ENCODE peak calls at places on chromosomes 2 and 18, in seven cellular contexts. V, O, G, K, I, Q and Z are unnamed samples.

GRCh38 chr2:167924556-167924955 is 322.8 kb downstream of the STK39 start:
- DNase-seq in V (no peak), O (no peak), G (no peak), K (no peak), I (no peak), Q (no peak), Z (no peak)

GRCh38 chr2:31213883-31214637 is 3.3 kb downstream of the CAPN14 start:
- DNase-seq in V (no peak), O (no peak), G (no peak), K (no peak), I (no peak), Q (no peak), Z (no peak)

GRCh38 chr2:205527801-205528200 is 154.5 kb upstream of the NRP2 start:
- DNase-seq in V (no peak), O (peak; percentile 54), G (no peak), K (no peak), I (no peak), Q (no peak), Z (no peak)

GRCh38 chr2:165573534-165574461 is 104.3 kb downstream of the CSRNP3 start:
- DNase-seq in V (no peak), O (no peak), G (no peak), K (peak; percentile 49), I (no peak), Q (peak; percentile 46), Z (no peak)

GRCh38 chr2:112691761-112692370 is 29.0 kb upstream of the NT5DC4 start:
- DNase-seq in V (peak; percentile 43), O (peak; percentile 38), G (no peak), K (no peak), I (no peak), Q (no peak), Z (no peak)

GRCh38 chr18:11665587-11665986 is 23.5 kb upstream of the GNAL start:
- DNase-seq in V (peak; percentile 32), O (no peak), G (no peak), K (no peak), I (no peak), Q (peak; percentile 13), Z (no peak)

GRCh38 chr2:150473767-150474166 is 13.7 kb downstream of the RND3 start:
- DNase-seq in V (no peak), O (peak; percentile 38), G (no peak), K (no peak), I (no peak), Q (no peak), Z (no peak)

GRCh38 chr18:59719533-59720325 is 22.5 kb upstream of the CCBE1 start:
- DNase-seq in V (no peak), O (peak; percentile 93), G (no peak), K (no peak), I (no peak), Q (no peak), Z (no peak)

GRCh38 chr2:25146896-25147295 is 21.5 kb downstream of the POMC start:
- DNase-seq in V (no peak), O (no peak), G (no peak), K (no peak), I (no peak), Q (no peak), Z (no peak)

GRCh38 chr2:181252248-181253148 is 204.7 kb upstream of the ITGA4 start:
- DNase-seq in V (no peak), O (peak; percentile 47), G (no peak), K (no peak), I (no peak), Q (no peak), Z (no peak)

GRCh38 chr18:74951165-74951760 is 257.7 kb downstream of the PTGR3 start:
- DNase-seq in V (no peak), O (peak; percentile 95), G (no peak), K (no peak), I (peak; percentile 28), Q (peak; percentile 76), Z (no peak)

GRCh38 chr2:144524190-144524957 is 4.5 kb upstream of the ZEB2 start:
- DNase-seq in V (peak; percentile 93), O (peak; percentile 67), G (peak; percentile 35), K (peak; percentile 72), I (no peak), Q (no peak), Z (no peak)

GRCh38 chr18:32777049-32777448 is 4.2 kb upstream of the KLHL14 start:
- DNase-seq in V (no peak), O (peak; percentile 22), G (no peak), K (no peak), I (no peak), Q (no peak), Z (no peak)

GRCh38 chr2:31003717-31004116 is 134.5 kb downstream of the GALNT14 start:
- DNase-seq in V (no peak), O (peak; percentile 37), G (no peak), K (no peak), I (no peak), Q (no peak), Z (no peak)

GRCh38 chr2:79529636-79530035 is 16.8 kb downstream of the CTNNA2 start:
- DNase-seq in V (no peak), O (no peak), G (no peak), K (no peak), I (no peak), Q (no peak), Z (no peak)

GRCh38 chr2:121071058-121071504 is 213.9 kb downstream of the TFCP2L1 start:
- DNase-seq in V (peak; percentile 95), O (peak; percentile 81), G (peak; percentile 72), K (peak; percentile 59), I (peak; percentile 87), Q (peak; percentile 68), Z (no peak)

GRCh38 chr18:74797577-74798151 is 200.0 kb downstream of the ZNF407 start:
- DNase-seq in V (no peak), O (no peak), G (no peak), K (no peak), I (no peak), Q (no peak), Z (no peak)

GRCh38 chr2:68088950-68089349 is 26.1 kb upstream of the C1D start:
- DNase-seq in V (no peak), O (no peak), G (no peak), K (no peak), I (no peak), Q (no peak), Z (no peak)

GRCh38 chr2:135667045-135667444 is 74.6 kb upstream of the UBXN4 start:
- DNase-seq in V (no peak), O (no peak), G (no peak), K (no peak), I (no peak), Q (no peak), Z (no peak)

GRCh38 chr18:627211-627610 is 30.2 kb upstream of the TYMS start:
- DNase-seq in V (no peak), O (peak; percentile 68), G (no peak), K (no peak), I (no peak), Q (no peak), Z (no peak)

GRCh38 chr18:631560-631959 is 25.9 kb upstream of the TYMS start:
- DNase-seq in V (no peak), O (no peak), G (no peak), K (no peak), I (no peak), Q (no peak), Z (no peak)

GRCh38 chr18:623760-624620 is 27.2 kb downstream of the CLUL1 start:
- DNase-seq in V (peak; percentile 89), O (peak; percentile 89), G (peak; percentile 45), K (peak; percentile 60), I (peak; percentile 60), Q (peak; percentile 68), Z (peak; percentile 27)

GRCh38 chr18:634551-635045 is 22.9 kb upstream of the TYMS start:
- DNase-seq in V (no peak), O (peak; percentile 25), G (no peak), K (no peak), I (no peak), Q (no peak), Z (no peak)

GRCh38 chr18:629303-630150 is 27.9 kb upstream of the TYMS start:
- DNase-seq in V (no peak), O (no peak), G (no peak), K (no peak), I (no peak), Q (no peak), Z (no peak)
- TF ChIP-seq CTCF in V (no peak), O (no peak), G (peak; percentile 57), K (no peak), I (no peak), Q (no peak), Z (peak; percentile 30)

DNA sequence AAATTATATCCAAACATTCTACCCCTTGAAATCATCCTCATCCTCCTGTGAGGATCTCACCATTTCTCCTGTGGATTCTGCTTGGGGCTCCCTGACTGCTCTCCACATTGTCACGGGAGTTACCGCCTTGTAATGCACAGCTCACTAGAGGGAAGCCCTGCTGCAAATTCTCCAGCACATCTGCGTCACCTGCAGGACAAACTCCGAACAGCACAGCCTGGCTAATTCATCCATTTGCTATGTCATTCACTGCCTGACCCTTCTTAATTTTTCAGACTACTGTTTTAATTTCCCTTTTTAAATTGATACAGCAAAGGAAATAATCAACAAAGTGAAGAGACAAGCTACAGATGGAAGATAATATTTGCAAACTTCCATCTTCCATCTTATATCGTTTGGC is 627.4 kb downstream of the FBXO15 start:
- DNase-seq in V (no peak), O (peak; percentile 17), G (no peak), K (no peak), I (no peak), Q (no peak), Z (no peak)
- TF ChIP-seq CTCF in V (no peak), O (no peak), G (peak; percentile 44), K (no peak), I (peak; percentile 4), Q (no peak), Z (no peak)

DNA sequence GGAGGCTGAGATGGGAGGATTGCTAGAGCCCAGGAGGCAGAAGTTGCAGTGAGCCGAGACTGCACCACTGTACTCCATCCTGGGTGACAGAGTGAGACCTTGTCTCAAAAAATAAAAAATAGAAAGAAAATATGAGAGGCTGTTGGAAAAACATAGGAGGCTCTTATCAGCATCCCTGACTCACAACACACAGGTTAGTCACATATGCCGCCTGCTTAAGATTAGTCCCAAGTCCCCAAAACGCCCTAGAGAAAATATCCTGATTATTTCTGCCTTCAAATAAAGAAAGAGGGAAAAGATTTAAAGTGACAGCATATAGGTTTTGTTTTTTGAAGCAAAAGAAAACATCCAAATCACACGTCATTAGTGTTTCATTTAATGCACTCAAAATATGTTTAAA is 29.8 kb upstream of the GALM start:
- DNase-seq in V (no peak), O (no peak), G (no peak), K (no peak), I (no peak), Q (no peak), Z (no peak)
- TF ChIP-seq CTCF in V (no peak), O (no peak), G (no peak), K (no peak), I (no peak), Q (no peak), Z (no peak)

DNA sequence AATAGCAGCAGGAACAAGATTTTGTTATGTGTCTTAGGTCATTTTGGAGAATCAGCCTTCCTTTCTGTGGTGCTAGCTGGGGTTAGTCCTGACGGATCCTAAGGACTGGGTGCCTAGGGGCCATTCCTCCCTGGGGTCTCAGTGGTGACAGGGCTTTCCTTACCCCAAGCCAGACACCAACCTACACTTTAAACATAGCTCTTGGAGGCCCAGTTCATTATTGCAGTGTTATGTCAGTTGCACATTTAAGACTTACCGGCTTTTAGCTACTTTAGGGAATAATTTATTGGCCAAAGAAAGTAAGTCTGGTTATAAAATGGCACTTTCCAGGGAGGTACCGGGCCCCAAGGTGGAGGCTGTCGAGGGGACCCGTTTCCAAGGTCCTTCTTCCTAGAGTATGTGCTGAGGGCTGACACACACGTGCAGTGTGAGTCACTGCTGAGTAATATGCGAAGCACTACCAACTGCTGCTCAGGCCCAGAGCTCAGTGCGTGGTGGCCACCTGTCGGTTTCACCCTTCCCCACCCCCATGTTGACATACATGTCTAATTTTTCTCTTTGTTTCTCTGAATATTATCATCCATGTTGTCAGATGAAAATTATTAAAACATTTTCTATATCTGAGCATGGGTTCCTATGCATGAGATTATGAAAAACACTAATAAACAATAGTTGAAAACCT is 37.0 kb upstream of the GRHL1 start:
- DNase-seq in V (no peak), O (peak; percentile 90), G (no peak), K (no peak), I (peak; percentile 70), Q (no peak), Z (peak; percentile 65)
- TF ChIP-seq CTCF in V (no peak), O (no peak), G (no peak), K (no peak), I (peak; percentile 44), Q (no peak), Z (peak; percentile 39)